ENCODE peak calls at places on chromosomes 6 and 20, in four cellular contexts. R, O, S and B are unnamed samples.

GRCh38 chr20:63652192-63652980 is 838 bp downstream of the STMN3 start:
- DNase-seq in R (peak), O (peak), S (no peak), B (no peak)

GRCh38 chr20:39943336-39943735 is 745.7 kb downstream of the MAFB start:
- DNase-seq in R (no peak), O (no peak), S (no peak), B (no peak)

GRCh38 chr6:43076093-43076927 is at the start of gene PTK7:
- DNase-seq in R (peak), O (peak), S (no peak), B (peak)

GRCh38 chr20:37523012-37523391 is 2.0 kb downstream of the NNAT start:
- DNase-seq in R (no peak), O (no peak), S (no peak), B (no peak)

GRCh38 chr6:144786825-144787224 is 501.7 kb downstream of the UTRN start:
- DNase-seq in R (no peak), O (no peak), S (no peak), B (no peak)

GRCh38 chr6:153096792-153097191 is 34.3 kb downstream of the RGS17 start:
- DNase-seq in R (no peak), O (no peak), S (no peak), B (no peak)

GRCh38 chr6:28371706-28372451 is 22.1 kb downstream of the ZKSCAN3 start:
- DNase-seq in R (no peak), O (no peak), S (no peak), B (no peak)

GRCh38 chr6:41935685-41936072 is 5.9 kb downstream of the CCND3 start:
- DNase-seq in R (no peak), O (no peak), S (no peak), B (no peak)

GRCh38 chr6:47478233-47479155 is 905 bp downstream of the CD2AP start:
- DNase-seq in R (peak), O (peak), S (peak), B (peak)

GRCh38 chr6:167044696-167045095 is 45.5 kb downstream of the CEP43 start:
- DNase-seq in R (no peak), O (peak), S (no peak), B (no peak)

GRCh38 chr20:3071610-3072529 is at the start of gene OXT:
- DNase-seq in R (peak), O (peak), S (no peak), B (no peak)

GRCh38 chr6:127117979-127118504 is 429 bp upstream of the RSPO3 start:
- DNase-seq in R (peak), O (peak), S (no peak), B (no peak)

GRCh38 chr6:168373389-168373788 is 53.8 kb upstream of the DACT2 start:
- DNase-seq in R (no peak), O (no peak), S (no peak), B (no peak)

GRCh38 chr6:41021832-41022231 is 17.2 kb downstream of the UNC5CL start:
- DNase-seq in R (peak), O (peak), S (peak), B (peak)

GRCh38 chr6:14444296-14444993 is 326.9 kb downstream of the CD83 start:
- DNase-seq in R (no peak), O (no peak), S (no peak), B (no peak)

GRCh38 chr20:64103871-64104666 is 3.3 kb downstream of the NPBWR2 start:
- DNase-seq in R (no peak), O (no peak), S (no peak), B (no peak)

GRCh38 chr6:27865952-27866369 is 46.2 kb downstream of the OR2B2 start:
- DNase-seq in R (peak), O (peak), S (no peak), B (peak)

GRCh38 chr6:37519461-37519860 is 19.8 kb upstream of the CCDC167 start:
- DNase-seq in R (no peak), O (no peak), S (no peak), B (no peak)
- H2AFZ ChIP-seq in R (no peak), O (no peak), S (no peak), B (no peak)

GRCh38 chr6:138162947-138163569 is 1.3 kb downstream of the ARFGEF3 start:
- DNase-seq in R (no peak), O (no peak), S (no peak), B (no peak)
- TF ChIP-seq EZH2 in R (peak), O (peak), S (no peak), B (no peak)

GRCh38 chr6:37069639-37070038 is 64.2 kb downstream of the FGD2 start:
- DNase-seq in R (no peak), O (no peak), S (no peak), B (no peak)
- H2AFZ ChIP-seq in R (no peak), O (no peak), S (no peak), B (no peak)

GRCh38 chr6:88166901-88167624 is 916 bp upstream of the CNR1 start:
- DNase-seq in R (peak), O (no peak), S (no peak), B (no peak)
- TF ChIP-seq EZH2 in R (peak), O (no peak), S (peak), B (no peak)

GRCh38 chr6:51654647-51655046 is 432.8 kb downstream of the PKHD1 start:
- DNase-seq in R (no peak), O (no peak), S (no peak), B (peak)
- H2AFZ ChIP-seq in R (no peak), O (no peak), S (no peak), B (no peak)

GRCh38 chr6:133240511-133241087 is 558 bp upstream of the EYA4 start:
- DNase-seq in R (peak), O (no peak), S (peak), B (peak)
- TF ChIP-seq EZH2 in R (peak), O (no peak), S (no peak), B (no peak)

GRCh38 chr20:19466204-19466928 is 253.9 kb downstream of the SLC24A3 start:
- DNase-seq in R (no peak), O (no peak), S (no peak), B (no peak)

GRCh38 chr20:19457551-19457950 is 245.1 kb downstream of the SLC24A3 start:
- DNase-seq in R (no peak), O (no peak), S (no peak), B (no peak)

GRCh38 chr20:19460386-19460785 is 247.9 kb downstream of the SLC24A3 start:
- DNase-seq in R (no peak), O (peak), S (peak), B (peak)

GRCh38 chr20:19463597-19463996 is 251.2 kb downstream of the SLC24A3 start:
- DNase-seq in R (no peak), O (no peak), S (no peak), B (no peak)

DNA sequence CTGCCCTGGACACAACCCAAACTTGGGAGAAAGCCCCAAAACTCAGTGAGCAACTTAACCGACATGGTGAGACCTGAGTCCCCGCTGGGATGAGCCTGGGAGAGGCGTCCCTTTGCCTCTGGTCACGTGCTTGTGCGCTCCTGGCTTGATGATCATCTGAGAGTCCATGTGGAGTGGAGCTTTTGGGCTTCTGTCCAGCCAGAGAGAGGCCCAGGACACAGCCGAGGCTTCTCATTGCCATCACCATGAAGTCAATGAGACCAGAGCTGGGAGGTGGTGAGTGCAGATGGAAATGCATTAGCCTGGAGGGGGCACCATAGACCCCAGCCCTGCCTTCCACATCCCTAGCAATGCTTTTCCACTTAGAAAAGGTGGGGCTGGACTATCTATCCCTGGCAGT is 250.0 kb downstream of the SLC24A3 start:
- DNase-seq in R (no peak), O (no peak), S (no peak), B (no peak)
- H2AFZ ChIP-seq in R (no peak), O (no peak), S (no peak), B (no peak)